ENCODE peak calls at places on chromosomes 2 and 18, in ten cellular contexts. One of them, this sample, is unnamed. For H3K4me1, the result is how much of the 10 kb centered on the place peaks cover.

GRCh38 chr2:144943293-144943941 is 423.5 kb upstream of the ZEB2 start:
- DNase-seq in left lung: no peak
- DNase-seq in effector memory CD4-positive, alpha-beta T cell: no peak
- DNase-seq in fibroblast of lung: no peak
- DNase-seq in CD8-positive, alpha-beta memory T cell: no peak
- DNase-seq in A549: peak
- DNase-seq in body of pancreas: no peak
- DNase-seq in Panc1: no peak
- DNase-seq in adrenal gland: no peak
- DNase-seq in upper lobe of right lung: no peak
- DNase-seq in this sample: no peak

GRCh38 chr2:186883666-186884065 is 34.7 kb upstream of the ZSWIM2 start:
- DNase-seq in left lung: no peak
- DNase-seq in effector memory CD4-positive, alpha-beta T cell: no peak
- DNase-seq in fibroblast of lung: no peak
- DNase-seq in CD8-positive, alpha-beta memory T cell: no peak
- DNase-seq in A549: no peak
- DNase-seq in body of pancreas: no peak
- DNase-seq in Panc1: no peak
- DNase-seq in adrenal gland: no peak
- DNase-seq in upper lobe of right lung: no peak
- DNase-seq in this sample: no peak

GRCh38 chr2:182368446-182368845 is 58.4 kb downstream of the PDE1A start:
- DNase-seq in left lung: no peak
- DNase-seq in effector memory CD4-positive, alpha-beta T cell: no peak
- DNase-seq in fibroblast of lung: peak
- DNase-seq in CD8-positive, alpha-beta memory T cell: no peak
- DNase-seq in A549: peak
- DNase-seq in body of pancreas: no peak
- DNase-seq in Panc1: no peak
- DNase-seq in adrenal gland: no peak
- DNase-seq in upper lobe of right lung: no peak
- DNase-seq in this sample: no peak

GRCh38 chr2:100563407-100564247 is 834 bp downstream of the PDCL3 start:
- DNase-seq in left lung: no peak
- DNase-seq in effector memory CD4-positive, alpha-beta T cell: no peak
- DNase-seq in fibroblast of lung: no peak
- DNase-seq in CD8-positive, alpha-beta memory T cell: no peak
- DNase-seq in A549: no peak
- DNase-seq in body of pancreas: no peak
- DNase-seq in Panc1: no peak
- DNase-seq in adrenal gland: no peak
- DNase-seq in upper lobe of right lung: no peak
- DNase-seq in this sample: no peak

GRCh38 chr2:45626387-45627010 is 15.4 kb upstream of the SRBD1 start:
- DNase-seq in left lung: no peak
- DNase-seq in effector memory CD4-positive, alpha-beta T cell: no peak
- DNase-seq in fibroblast of lung: no peak
- DNase-seq in CD8-positive, alpha-beta memory T cell: no peak
- DNase-seq in A549: no peak
- DNase-seq in body of pancreas: no peak
- DNase-seq in Panc1: no peak
- DNase-seq in adrenal gland: no peak
- DNase-seq in upper lobe of right lung: no peak
- DNase-seq in this sample: no peak

GRCh38 chr2:9473985-9474360 is 378 bp upstream of the IAH1 start:
- DNase-seq in left lung: peak
- DNase-seq in effector memory CD4-positive, alpha-beta T cell: peak
- DNase-seq in fibroblast of lung: peak
- DNase-seq in CD8-positive, alpha-beta memory T cell: peak
- DNase-seq in A549: no peak
- DNase-seq in body of pancreas: peak
- DNase-seq in Panc1: no peak
- DNase-seq in adrenal gland: peak
- DNase-seq in upper lobe of right lung: peak
- DNase-seq in this sample: no peak

GRCh38 chr2:40625849-40626248 is 174.0 kb upstream of the SLC8A1 start:
- DNase-seq in left lung: no peak
- DNase-seq in effector memory CD4-positive, alpha-beta T cell: no peak
- DNase-seq in fibroblast of lung: peak
- DNase-seq in CD8-positive, alpha-beta memory T cell: no peak
- DNase-seq in A549: no peak
- DNase-seq in body of pancreas: no peak
- DNase-seq in Panc1: peak
- DNase-seq in adrenal gland: no peak
- DNase-seq in upper lobe of right lung: no peak
- DNase-seq in this sample: no peak

GRCh38 chr2:226040344-226040743 is 640.8 kb downstream of the NYAP2 start:
- DNase-seq in left lung: no peak
- DNase-seq in effector memory CD4-positive, alpha-beta T cell: no peak
- DNase-seq in fibroblast of lung: no peak
- DNase-seq in CD8-positive, alpha-beta memory T cell: no peak
- DNase-seq in A549: no peak
- DNase-seq in body of pancreas: no peak
- DNase-seq in Panc1: no peak
- DNase-seq in adrenal gland: no peak
- DNase-seq in upper lobe of right lung: no peak
- DNase-seq in this sample: no peak

GRCh38 chr2:43884674-43885073 is 45.9 kb downstream of the ABCG8 start:
- DNase-seq in left lung: no peak
- DNase-seq in effector memory CD4-positive, alpha-beta T cell: no peak
- DNase-seq in fibroblast of lung: no peak
- DNase-seq in CD8-positive, alpha-beta memory T cell: no peak
- DNase-seq in A549: no peak
- DNase-seq in body of pancreas: no peak
- DNase-seq in Panc1: no peak
- DNase-seq in adrenal gland: no peak
- DNase-seq in upper lobe of right lung: no peak
- DNase-seq in this sample: no peak

GRCh38 chr18:39840406-39840805 is 2114.6 kb upstream of the PIK3C3 start:
- DNase-seq in left lung: no peak
- DNase-seq in effector memory CD4-positive, alpha-beta T cell: no peak
- DNase-seq in fibroblast of lung: peak
- DNase-seq in CD8-positive, alpha-beta memory T cell: no peak
- DNase-seq in A549: no peak
- DNase-seq in body of pancreas: no peak
- DNase-seq in Panc1: no peak
- DNase-seq in adrenal gland: no peak
- DNase-seq in upper lobe of right lung: no peak
- DNase-seq in this sample: no peak

GRCh38 chr18:76426738-76427305 is 68.2 kb downstream of the ZNF516 start:
- DNase-seq in left lung: no peak
- DNase-seq in effector memory CD4-positive, alpha-beta T cell: no peak
- DNase-seq in fibroblast of lung: peak
- DNase-seq in CD8-positive, alpha-beta memory T cell: no peak
- DNase-seq in A549: peak
- DNase-seq in body of pancreas: no peak
- DNase-seq in Panc1: no peak
- DNase-seq in adrenal gland: peak
- DNase-seq in upper lobe of right lung: peak
- DNase-seq in this sample: peak

GRCh38 chr2:224009605-224010330 is 29.3 kb downstream of the SERPINE2 start:
- DNase-seq in left lung: no peak
- DNase-seq in effector memory CD4-positive, alpha-beta T cell: no peak
- DNase-seq in fibroblast of lung: peak
- DNase-seq in CD8-positive, alpha-beta memory T cell: no peak
- DNase-seq in A549: peak
- DNase-seq in body of pancreas: no peak
- DNase-seq in Panc1: no peak
- DNase-seq in adrenal gland: no peak
- DNase-seq in upper lobe of right lung: no peak
- DNase-seq in this sample: no peak
- H3K4me1 ChIP-seq in left lung: under half
- H3K4me1 ChIP-seq in effector memory CD4-positive, alpha-beta T cell: under half
- H3K4me1 ChIP-seq in fibroblast of lung: under half
- H3K4me1 ChIP-seq in CD8-positive, alpha-beta memory T cell: under half
- H3K4me1 ChIP-seq in A549: under half
- H3K4me1 ChIP-seq in body of pancreas: under half
- H3K4me1 ChIP-seq in Panc1: under half
- H3K4me1 ChIP-seq in adrenal gland: under half
- H3K4me1 ChIP-seq in upper lobe of right lung: under half
- H3K4me1 ChIP-seq in this sample: under half

GRCh38 chr2:205684871-205685313 is 2.6 kb downstream of the NRP2 start:
- DNase-seq in left lung: no peak
- DNase-seq in effector memory CD4-positive, alpha-beta T cell: no peak
- DNase-seq in fibroblast of lung: peak
- DNase-seq in CD8-positive, alpha-beta memory T cell: no peak
- DNase-seq in A549: peak
- DNase-seq in body of pancreas: no peak
- DNase-seq in Panc1: no peak
- DNase-seq in adrenal gland: no peak
- DNase-seq in upper lobe of right lung: peak
- DNase-seq in this sample: no peak
- H3K4me3 ChIP-seq in left lung: peak
- H3K4me3 ChIP-seq in effector memory CD4-positive, alpha-beta T cell: no peak
- H3K4me3 ChIP-seq in fibroblast of lung: peak
- H3K4me3 ChIP-seq in CD8-positive, alpha-beta memory T cell: no peak
- H3K4me3 ChIP-seq in A549: peak
- H3K4me3 ChIP-seq in body of pancreas: no peak
- H3K4me3 ChIP-seq in Panc1: peak
- H3K4me3 ChIP-seq in adrenal gland: peak
- H3K4me3 ChIP-seq in upper lobe of right lung: peak
- H3K4me3 ChIP-seq in this sample: no peak

GRCh38 chr2:55153564-55154315 is 78.4 kb downstream of the CLHC1 start:
- DNase-seq in left lung: no peak
- DNase-seq in effector memory CD4-positive, alpha-beta T cell: no peak
- DNase-seq in fibroblast of lung: no peak
- DNase-seq in CD8-positive, alpha-beta memory T cell: no peak
- DNase-seq in A549: no peak
- DNase-seq in body of pancreas: no peak
- DNase-seq in Panc1: no peak
- DNase-seq in adrenal gland: no peak
- DNase-seq in upper lobe of right lung: no peak
- DNase-seq in this sample: no peak

GRCh38 chr2:55148269-55148668 is 83.8 kb downstream of the CLHC1 start:
- DNase-seq in left lung: no peak
- DNase-seq in effector memory CD4-positive, alpha-beta T cell: no peak
- DNase-seq in fibroblast of lung: no peak
- DNase-seq in CD8-positive, alpha-beta memory T cell: no peak
- DNase-seq in A549: no peak
- DNase-seq in body of pancreas: no peak
- DNase-seq in Panc1: no peak
- DNase-seq in adrenal gland: no peak
- DNase-seq in upper lobe of right lung: no peak
- DNase-seq in this sample: no peak

GRCh38 chr2:55151721-55152433 is 80.2 kb downstream of the CLHC1 start:
- DNase-seq in left lung: no peak
- DNase-seq in effector memory CD4-positive, alpha-beta T cell: no peak
- DNase-seq in fibroblast of lung: peak
- DNase-seq in CD8-positive, alpha-beta memory T cell: no peak
- DNase-seq in A549: no peak
- DNase-seq in body of pancreas: no peak
- DNase-seq in Panc1: no peak
- DNase-seq in adrenal gland: no peak
- DNase-seq in upper lobe of right lung: no peak
- DNase-seq in this sample: no peak

GRCh38 chr2:55152475-55153422 is 79.3 kb downstream of the CLHC1 start:
- DNase-seq in left lung: no peak
- DNase-seq in effector memory CD4-positive, alpha-beta T cell: no peak
- DNase-seq in fibroblast of lung: no peak
- DNase-seq in CD8-positive, alpha-beta memory T cell: no peak
- DNase-seq in A549: no peak
- DNase-seq in body of pancreas: no peak
- DNase-seq in Panc1: no peak
- DNase-seq in adrenal gland: no peak
- DNase-seq in upper lobe of right lung: no peak
- DNase-seq in this sample: no peak

DNA sequence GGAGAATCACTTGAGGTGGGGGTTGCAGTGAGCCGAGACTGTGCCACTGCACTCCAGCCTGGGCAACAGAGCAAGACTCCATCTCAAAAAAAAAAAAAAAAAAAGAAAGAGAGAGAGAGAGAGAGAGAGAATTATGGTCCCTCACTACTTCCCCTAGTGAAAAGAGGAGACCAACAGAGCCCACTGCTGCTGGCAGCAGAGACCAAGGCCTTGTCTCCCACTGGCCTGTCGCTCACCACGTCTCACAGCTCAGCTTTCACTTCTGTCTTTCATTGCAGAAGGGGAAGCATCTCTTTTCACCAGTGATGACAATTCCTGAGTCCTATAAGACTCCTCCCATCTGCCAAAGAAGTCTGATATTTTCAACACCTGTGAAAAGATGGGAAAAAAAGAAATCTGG is 81.3 kb downstream of the CLHC1 start:
- DNase-seq in left lung: peak
- DNase-seq in effector memory CD4-positive, alpha-beta T cell: no peak
- DNase-seq in fibroblast of lung: no peak
- DNase-seq in CD8-positive, alpha-beta memory T cell: no peak
- DNase-seq in A549: no peak
- DNase-seq in body of pancreas: no peak
- DNase-seq in Panc1: no peak
- DNase-seq in adrenal gland: no peak
- DNase-seq in upper lobe of right lung: no peak
- DNase-seq in this sample: no peak
- H3K4me1 ChIP-seq in left lung: half or more
- H3K4me1 ChIP-seq in effector memory CD4-positive, alpha-beta T cell: under half
- H3K4me1 ChIP-seq in fibroblast of lung: under half
- H3K4me1 ChIP-seq in CD8-positive, alpha-beta memory T cell: under half
- H3K4me1 ChIP-seq in A549: under half
- H3K4me1 ChIP-seq in body of pancreas: under half
- H3K4me1 ChIP-seq in Panc1: under half
- H3K4me1 ChIP-seq in adrenal gland: under half
- H3K4me1 ChIP-seq in upper lobe of right lung: under half
- H3K4me1 ChIP-seq in this sample: under half

GRCh38 chr2:241860184-241861078 is 1.7 kb upstream of the PDCD1 start:
- DNase-seq in left lung: no peak
- DNase-seq in effector memory CD4-positive, alpha-beta T cell: no peak
- DNase-seq in fibroblast of lung: no peak
- DNase-seq in CD8-positive, alpha-beta memory T cell: no peak
- DNase-seq in A549: no peak
- DNase-seq in body of pancreas: no peak
- DNase-seq in Panc1: no peak
- DNase-seq in adrenal gland: no peak
- DNase-seq in upper lobe of right lung: no peak
- DNase-seq in this sample: no peak

GRCh38 chr2:241858206-241859016 is at the start of gene PDCD1:
- DNase-seq in left lung: no peak
- DNase-seq in effector memory CD4-positive, alpha-beta T cell: peak
- DNase-seq in fibroblast of lung: no peak
- DNase-seq in CD8-positive, alpha-beta memory T cell: peak
- DNase-seq in A549: no peak
- DNase-seq in body of pancreas: no peak
- DNase-seq in Panc1: no peak
- DNase-seq in adrenal gland: peak
- DNase-seq in upper lobe of right lung: peak
- DNase-seq in this sample: no peak

GRCh38 chr2:241861264-241861663 is 2.6 kb upstream of the PDCD1 start:
- DNase-seq in left lung: no peak
- DNase-seq in effector memory CD4-positive, alpha-beta T cell: no peak
- DNase-seq in fibroblast of lung: no peak
- DNase-seq in CD8-positive, alpha-beta memory T cell: no peak
- DNase-seq in A549: no peak
- DNase-seq in body of pancreas: no peak
- DNase-seq in Panc1: no peak
- DNase-seq in adrenal gland: no peak
- DNase-seq in upper lobe of right lung: no peak
- DNase-seq in this sample: no peak

GRCh38 chr2:241859017-241859435 is 332 bp upstream of the PDCD1 start:
- DNase-seq in left lung: no peak
- DNase-seq in effector memory CD4-positive, alpha-beta T cell: no peak
- DNase-seq in fibroblast of lung: no peak
- DNase-seq in CD8-positive, alpha-beta memory T cell: no peak
- DNase-seq in A549: no peak
- DNase-seq in body of pancreas: no peak
- DNase-seq in Panc1: no peak
- DNase-seq in adrenal gland: no peak
- DNase-seq in upper lobe of right lung: peak
- DNase-seq in this sample: no peak

GRCh38 chr2:241859436-241860183 is 916 bp upstream of the PDCD1 start:
- DNase-seq in left lung: peak
- DNase-seq in effector memory CD4-positive, alpha-beta T cell: no peak
- DNase-seq in fibroblast of lung: no peak
- DNase-seq in CD8-positive, alpha-beta memory T cell: no peak
- DNase-seq in A549: no peak
- DNase-seq in body of pancreas: no peak
- DNase-seq in Panc1: no peak
- DNase-seq in adrenal gland: peak
- DNase-seq in upper lobe of right lung: peak
- DNase-seq in this sample: no peak
- H3K4me3 ChIP-seq in left lung: peak
- H3K4me3 ChIP-seq in effector memory CD4-positive, alpha-beta T cell: peak
- H3K4me3 ChIP-seq in fibroblast of lung: peak
- H3K4me3 ChIP-seq in CD8-positive, alpha-beta memory T cell: peak
- H3K4me3 ChIP-seq in A549: no peak
- H3K4me3 ChIP-seq in body of pancreas: no peak
- H3K4me3 ChIP-seq in Panc1: no peak
- H3K4me3 ChIP-seq in adrenal gland: peak
- H3K4me3 ChIP-seq in upper lobe of right lung: peak
- H3K4me3 ChIP-seq in this sample: no peak